ENCODE peak calls at places on chromosome X, in six cellular contexts. M, I, C, T, O and N are unnamed samples.

GRCh38 chrX:40272786-40273185 is 175.0 kb upstream of the BCOR start:
- DNase-seq in O (no peak), C (no peak), M (no peak), I (no peak), T (peak; percentile 53), N (no peak)

GRCh38 chrX:2609431-2610238 is 81.5 kb upstream of the CD99 start:
- DNase-seq in I (peak; percentile 43), O (no peak), C (no peak), T (no peak), M (peak; percentile 45), N (no peak)

GRCh38 chrX:63784902-63785692 is at the start of gene ARHGEF9:
- DNase-seq in C (peak; percentile 64), M (no peak), T (peak; percentile 76), I (no peak), O (peak; percentile 43), N (peak; percentile 37)

GRCh38 chrX:40095588-40096394 is 2.0 kb downstream of the BCOR start:
- DNase-seq in M (no peak), C (no peak), T (peak; percentile 87), O (no peak), I (no peak), N (no peak)

GRCh38 chrX:9180623-9181022 is 146.7 kb upstream of the FAM9B start:
- DNase-seq in T (no peak), M (no peak), C (peak; percentile 41), O (no peak), I (no peak), N (no peak)

GRCh38 chrX:2325076-2325784 is 175.5 kb downstream of the DHRSX start:
- DNase-seq in O (no peak), C (no peak), M (peak; percentile 3), T (peak; percentile 92), I (peak; percentile 90), N (no peak)

GRCh38 chrX:47097018-47097417 is 18.8 kb downstream of the RGN start:
- DNase-seq in C (no peak), I (no peak), M (no peak), T (no peak), O (peak; percentile 21), N (no peak)

GRCh38 chrX:46918434-46918833 is 6.2 kb downstream of the JADE3 start:
- DNase-seq in M (no peak), T (no peak), C (no peak), I (no peak), O (no peak), N (no peak)

GRCh38 chrX:30280428-30280827 is 28.8 kb downstream of the NR0B1 start:
- DNase-seq in T (no peak), C (no peak), M (no peak), O (no peak), I (no peak), N (no peak)

GRCh38 chrX:30278365-30278764 is 30.8 kb downstream of the NR0B1 start:
- DNase-seq in I (peak; percentile 22), O (no peak), C (no peak), M (peak; percentile 47), T (no peak), N (no peak)

GRCh38 chrX:30270639-30271038 is 23.7 kb downstream of the MAGEB1 start:
- DNase-seq in T (no peak), M (no peak), I (no peak), C (no peak), O (no peak), N (no peak)

DNA sequence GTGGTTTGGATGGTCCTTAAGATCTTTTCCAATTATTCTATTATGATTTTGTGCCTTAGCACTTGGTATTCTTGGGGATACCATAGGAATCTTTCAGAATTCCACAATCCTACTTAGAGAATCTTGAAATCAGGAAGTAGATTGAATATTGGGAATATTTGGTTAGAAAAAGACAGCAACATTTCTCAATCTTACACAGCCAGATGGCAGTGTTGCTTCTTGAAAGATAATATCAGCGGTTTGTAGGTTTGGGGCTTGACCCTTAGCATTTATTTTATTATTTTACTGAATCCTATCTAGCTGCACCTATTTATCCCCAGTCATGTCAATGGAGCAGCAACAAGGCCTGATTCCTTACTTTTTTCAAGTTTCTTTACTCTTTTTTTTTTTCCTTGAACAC is 28.6 kb downstream of the MAGEB1 start:
- DNase-seq in T (no peak), I (peak; percentile 13), M (peak; percentile 21), C (no peak), O (no peak), N (no peak)
- TF ChIP-seq CTCF in T (no peak), I (peak; percentile 12), M (peak; percentile 32), C (no peak), O (no peak), N (peak; percentile 53)

GRCh38 chrX:150856101-150856500 is 42.4 kb downstream of the CD99L2 start:
- DNase-seq in C (no peak), O (no peak), T (no peak), M (peak; percentile 84), I (peak; percentile 32), N (no peak)
- TF ChIP-seq CTCF in C (no peak), O (no peak), T (no peak), M (no peak), I (no peak), N (no peak)

DNA sequence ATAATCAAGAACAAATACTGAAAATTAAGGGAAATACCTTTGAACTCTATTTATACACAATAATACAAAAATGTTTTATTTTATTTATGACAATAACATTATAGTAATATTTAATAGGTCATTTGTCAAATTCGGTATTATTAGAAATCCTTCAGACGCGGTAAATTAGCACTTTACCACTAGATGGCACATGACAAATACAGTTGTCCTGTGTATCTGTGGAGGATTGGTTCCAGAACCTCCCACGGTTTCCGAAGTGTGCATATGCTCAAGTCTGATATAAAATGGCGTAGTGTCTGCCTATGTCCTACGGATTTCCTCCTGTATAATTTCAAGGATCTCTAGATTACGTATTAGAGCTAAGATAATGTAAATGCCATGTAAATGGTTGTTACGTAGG is 8.1 kb upstream of the LINC00632 start:
- DNase-seq in O (no peak), T (no peak), C (no peak), M (peak; percentile 5), I (peak; percentile 17), N (no peak)
- TF ChIP-seq CTCF in O (no peak), T (peak; percentile 13), C (no peak), M (peak; percentile 12), I (peak; percentile 39), N (peak; percentile 58)

DNA sequence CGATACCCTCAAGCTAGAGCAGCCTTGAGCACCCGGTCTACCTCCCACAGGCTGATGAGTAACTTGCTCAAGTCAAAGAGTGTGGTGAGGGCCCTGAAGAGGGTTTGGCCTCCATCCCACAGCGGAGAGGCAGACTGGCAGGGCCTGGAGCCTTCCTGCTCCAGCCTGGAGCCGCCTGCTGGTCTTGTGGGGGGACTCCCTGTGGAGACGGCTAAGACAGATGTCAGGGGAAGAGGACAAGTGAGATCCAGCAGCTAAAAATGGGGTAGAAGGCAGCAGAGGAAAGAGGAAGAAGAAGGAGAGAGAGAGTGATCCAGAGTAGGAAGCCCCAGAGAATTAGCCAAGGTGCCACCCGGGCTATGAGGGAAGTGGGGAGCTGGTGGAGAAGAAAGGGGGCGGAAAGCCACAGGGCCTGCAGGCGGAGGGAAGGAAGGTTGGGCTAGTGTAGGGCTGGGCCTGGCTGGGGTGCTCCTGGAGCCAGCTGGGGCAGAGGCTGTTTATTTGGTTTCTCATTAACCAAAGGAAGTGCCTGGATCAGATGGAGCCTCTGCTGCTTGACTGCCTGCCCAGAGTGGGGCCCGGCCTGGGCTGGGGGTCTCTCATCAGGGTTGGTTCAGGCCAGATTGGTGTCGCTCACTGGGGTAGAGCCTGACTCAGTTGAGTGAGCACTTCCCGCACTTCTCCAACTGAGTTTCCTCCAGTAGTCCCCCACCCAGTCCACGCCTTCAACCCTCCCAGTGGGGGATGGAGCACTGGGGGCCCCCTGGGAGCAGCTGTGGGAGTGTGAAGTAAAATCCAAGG is 14.2 kb downstream of the EFNB1 start:
- DNase-seq in C (no peak), I (peak; percentile 77), T (no peak), M (peak; percentile 46), O (no peak), N (no peak)
- TF ChIP-seq CTCF in C (no peak), I (peak; percentile 12), T (no peak), M (no peak), O (no peak), N (no peak)

GRCh38 chrX:104254442-104255115 is at the start of gene ESX1:
- DNase-seq in I (no peak), M (peak; percentile 0), C (peak; percentile 45), T (no peak), O (no peak), N (no peak)

GRCh38 chrX:104250470-104250869 is 4.3 kb downstream of the ESX1 start:
- DNase-seq in O (no peak), M (no peak), I (no peak), C (no peak), T (no peak), N (no peak)

GRCh38 chrX:104255465-104255864 is 732 bp upstream of the ESX1 start:
- DNase-seq in M (no peak), O (no peak), C (no peak), T (no peak), I (no peak), N (no peak)

GRCh38 chrX:104253567-104254441 is 929 bp downstream of the ESX1 start:
- DNase-seq in I (no peak), O (no peak), T (no peak), M (no peak), C (peak; percentile 48), N (no peak)
- TF ChIP-seq CTCF in I (peak; percentile 19), O (no peak), T (no peak), M (no peak), C (no peak), N (peak; percentile 33)

GRCh38 chrX:107894038-107894437 is 68.4 kb downstream of the MID2 start:
- DNase-seq in T (no peak), O (peak; percentile 19), C (no peak), I (peak; percentile 47), M (peak; percentile 54), N (no peak)
- TF ChIP-seq CTCF in T (peak; percentile 66), O (peak; percentile 27), C (peak; percentile 36), I (peak; percentile 38), M (peak; percentile 8), N (peak; percentile 63)

GRCh38 chrX:111823068-111823467 is 52.9 kb upstream of the TRPC5OS start:
- DNase-seq in M (peak; percentile 0), T (no peak), I (no peak), O (peak; percentile 77), C (peak; percentile 68), N (no peak)
- TF ChIP-seq CTCF in M (no peak), T (no peak), I (peak; percentile 6), O (peak; percentile 84), C (peak; percentile 57), N (peak; percentile 63)

GRCh38 chrX:16664059-16664458 is 14.1 kb downstream of the S100G start:
- DNase-seq in C (no peak), M (no peak), O (no peak), T (no peak), I (peak; percentile 40), N (no peak)

GRCh38 chrX:16662402-16662801 is 12.4 kb downstream of the S100G start:
- DNase-seq in C (no peak), M (no peak), T (no peak), O (no peak), I (no peak), N (no peak)

GRCh38 chrX:16665089-16665488 is 15.1 kb downstream of the S100G start:
- DNase-seq in O (no peak), C (no peak), M (no peak), T (no peak), I (peak; percentile 63), N (no peak)

GRCh38 chrX:16666541-16666940 is 16.6 kb downstream of the S100G start:
- DNase-seq in M (no peak), O (no peak), C (no peak), I (peak; percentile 64), T (no peak), N (no peak)

GRCh38 chrX:16664626-16665025 is 14.7 kb downstream of the S100G start:
- DNase-seq in I (no peak), T (no peak), C (no peak), O (no peak), M (no peak), N (no peak)
- TF ChIP-seq CTCF in I (peak; percentile 21), T (no peak), C (no peak), O (no peak), M (no peak), N (no peak)

GRCh38 chrX:54481751-54482150 is 14.3 kb downstream of the FGD1 start:
- DNase-seq in M (no peak), C (peak; percentile 23), O (peak; percentile 24), I (no peak), T (no peak), N (no peak)
- TF ChIP-seq CTCF in M (no peak), C (no peak), O (no peak), I (peak; percentile 6), T (no peak), N (no peak)